ENCODE peak calls at places on chromosomes 2 and 18, in five cellular contexts. N is DND-41, A is M059J, M is PC-3, T is type B pancreatic cell. W is an unnamed sample.

GRCh38 chr2:42101641-42102605 is 54.1 kb downstream of the PKDCC start:
- DNase-seq in A (peak), M (peak), N (no peak), T (peak), W (peak)

GRCh38 chr2:61786876-61787275 is 67.0 kb downstream of the FAM161A start:
- DNase-seq in N (no peak), T (no peak), M (no peak), A (no peak), W (no peak)

GRCh38 chr2:162992828-162993227 is 154.3 kb upstream of the KCNH7 start:
- DNase-seq in N (no peak), T (no peak), M (no peak), A (no peak), W (no peak)

GRCh38 chr2:26478366-26478765 is 442 bp upstream of the OTOF start:
- DNase-seq in T (no peak), A (no peak), M (no peak), N (no peak), W (no peak)

GRCh38 chr2:149410701-149411484 is 80.5 kb downstream of the LYPD6 start:
- DNase-seq in N (no peak), T (no peak), A (peak), M (peak), W (no peak)

GRCh38 chr18:55522011-55522410 is 66.0 kb downstream of the TCF4 start:
- DNase-seq in T (no peak), N (peak), A (no peak), M (peak), W (no peak)

GRCh38 chr2:112772322-112772721 is 7.9 kb upstream of the CKAP2L start:
- DNase-seq in N (no peak), T (no peak), M (no peak), A (no peak), W (no peak)

GRCh38 chr18:8780227-8780626 is 74.9 kb downstream of the MTCL1 start:
- DNase-seq in N (no peak), M (no peak), A (no peak), T (no peak), W (no peak)

GRCh38 chr2:237144516-237144915 is 58.8 kb downstream of the COPS8 start:
- DNase-seq in M (no peak), A (no peak), T (no peak), N (no peak), W (no peak)

GRCh38 chr2:63066838-63067237 is 16.2 kb downstream of the OTX1 start:
- DNase-seq in T (no peak), A (no peak), N (no peak), M (no peak), W (no peak)

GRCh38 chr2:32787207-32787606 is 159.4 kb downstream of the TTC27 start:
- DNase-seq in A (no peak), N (no peak), T (no peak), M (no peak), W (no peak)

GRCh38 chr2:10204326-10205200 is 82.0 kb downstream of the RRM2 start:
- DNase-seq in N (no peak), T (no peak), A (no peak), M (no peak), W (no peak)

GRCh38 chr2:96762529-96763253 is 2.0 kb downstream of the CNNM4 start:
- DNase-seq in T (no peak), M (peak), N (peak), A (peak), W (no peak)

GRCh38 chr2:237952851-237953250 is 14.0 kb upstream of the UBE2F start:
- DNase-seq in A (no peak), T (no peak), M (no peak), N (no peak), W (no peak)

GRCh38 chr18:44801796-44802195 is 121.1 kb downstream of the SETBP1 start:
- DNase-seq in N (no peak), M (no peak), A (no peak), T (no peak), W (no peak)

GRCh38 chr2:148501545-148501944 is 143.0 kb upstream of the EPC2 start:
- DNase-seq in N (no peak), T (no peak), M (peak), A (no peak), W (no peak)

GRCh38 chr2:29485631-29486030 is 370.4 kb downstream of the CLIP4 start:
- DNase-seq in T (no peak), A (peak), M (no peak), N (no peak), W (no peak)

GRCh38 chr2:201452058-201452736 is 657 bp downstream of the STRADB start:
- DNase-seq in A (no peak), N (no peak), T (peak), M (peak), W (no peak)

GRCh38 chr2:204608261-204608660 is 63.0 kb downstream of the PARD3B start:
- DNase-seq in T (no peak), A (no peak), N (no peak), M (no peak), W (no peak)

GRCh38 chr2:200422532-200423262 is 87.2 kb downstream of the KCTD18 start:
- DNase-seq in T (no peak), A (no peak), M (peak), N (no peak), W (no peak)

GRCh38 chr18:54946149-54946581 is 13.1 kb downstream of the CCDC68 start:
- DNase-seq in N (peak), M (peak), T (no peak), A (no peak), W (no peak)

GRCh38 chr2:195984951-195985726 is 83.5 kb downstream of the DNAH7 start:
- DNase-seq in A (no peak), M (peak), N (no peak), T (no peak), W (no peak)

GRCh38 chr2:198371902-198372611 is 567.7 kb downstream of the PLCL1 start:
- DNase-seq in A (peak), T (no peak), N (no peak), M (peak), W (no peak)

GRCh38 chr18:28078298-28078697 is 98.6 kb downstream of the CDH2 start:
- DNase-seq in N (no peak), M (no peak), A (no peak), T (no peak), W (no peak)

GRCh38 chr2:152462591-152463178 is 127.7 kb downstream of the FMNL2 start:
- DNase-seq in M (no peak), N (no peak), A (no peak), T (no peak), W (no peak)

GRCh38 chr2:174485763-174486613 is 841 bp downstream of the GPR155 start:
- DNase-seq in M (peak), A (peak), T (no peak), N (peak), W (no peak)

GRCh38 chr2:215671244-215671643 is 235.4 kb upstream of the FN1 start:
- DNase-seq in T (no peak), A (no peak), M (no peak), N (no peak), W (no peak)

GRCh38 chr2:1607971-1608688 is 136.2 kb downstream of the PXDN start:
- DNase-seq in M (peak), T (no peak), A (peak), N (no peak), W (no peak)

GRCh38 chr2:127498386-127498785 is 27.9 kb downstream of the IWS1 start:
- DNase-seq in T (no peak), M (peak), N (no peak), A (no peak), W (no peak)

GRCh38 chr2:126658316-126658909 is 2.5 kb downstream of the GYPC start:
- DNase-seq in M (no peak), A (no peak), T (no peak), N (peak), W (no peak)

GRCh38 chr2:154599189-154599588 is 99.3 kb upstream of the KCNJ3 start:
- DNase-seq in A (no peak), T (no peak), M (no peak), N (no peak), W (no peak)

GRCh38 chr2:106642679-106643078 is 155.5 kb downstream of the CD8B2 start:
- DNase-seq in M (no peak), T (no peak), N (no peak), A (no peak), W (no peak)

GRCh38 chr2:239689985-239690384 is 289.2 kb upstream of the HDAC4 start:
- DNase-seq in T (no peak), A (no peak), M (no peak), N (no peak), W (no peak)

GRCh38 chr2:8253781-8254180 is 428.1 kb upstream of the ID2 start:
- DNase-seq in M (no peak), A (no peak), T (no peak), N (no peak), W (no peak)

GRCh38 chr2:233700028-233700635 is 7.4 kb downstream of the UGT1A6 start:
- DNase-seq in N (no peak), T (no peak), M (peak), A (peak), W (no peak)